ENCODE peak calls at places on chromosomes 6 and 20, in six cellular contexts. R is PC-3, B is endothelial cell of umbilical vein, N is HCT116, P is neural progenitor cell, O is PC-9. F is an unnamed sample. For H3K4me1 and H3K36me3, the result is how much of the 10 kb centered on the place peaks cover.

GRCh38 chr6:127201321-127201720 is 65.3 kb upstream of the RNF146 start:
- DNase-seq in R (peak), B (peak), N (no peak), P (no peak), O (no peak), F (no peak)

GRCh38 chr6:156618600-156619205 is 158.5 kb upstream of the ARID1B start:
- DNase-seq in R (no peak), B (no peak), N (no peak), P (peak), O (no peak), F (peak)

GRCh38 chr6:158003910-158004695 is 22.4 kb downstream of the SYNJ2 start:
- DNase-seq in R (no peak), B (no peak), N (no peak), P (no peak), O (peak), F (no peak)

GRCh38 chr20:3188823-3189413 is 15.6 kb downstream of the DDRGK1 start:
- DNase-seq in R (no peak), B (no peak), N (no peak), P (no peak), O (no peak), F (no peak)

GRCh38 chr20:34037121-34037520 is 43.4 kb downstream of the RALY start:
- DNase-seq in R (no peak), B (no peak), N (no peak), P (no peak), O (no peak), F (no peak)

GRCh38 chr6:46032112-46032998 is 16.7 kb upstream of the CLIC5 start:
- DNase-seq in R (no peak), B (no peak), N (no peak), P (no peak), O (no peak), F (no peak)

GRCh38 chr20:56454754-56455153 is 13.7 kb upstream of the RTF2 start:
- DNase-seq in R (no peak), B (no peak), N (no peak), P (no peak), O (no peak), F (no peak)

GRCh38 chr6:100370265-100370664 is 94.5 kb downstream of the SIM1 start:
- DNase-seq in R (peak), B (no peak), N (no peak), P (no peak), O (no peak), F (no peak)

GRCh38 chr20:10667077-10667401 is 6.8 kb downstream of the JAG1 start:
- DNase-seq in R (no peak), B (peak), N (no peak), P (peak), O (no peak), F (no peak)

GRCh38 chr6:37501632-37502466 is 2.2 kb upstream of the CCDC167 start:
- DNase-seq in R (no peak), B (no peak), N (no peak), P (no peak), O (no peak), F (no peak)

GRCh38 chr6:134195164-134195906 is 122.6 kb downstream of the SGK1 start:
- DNase-seq in R (no peak), B (no peak), N (no peak), P (no peak), O (no peak), F (no peak)

GRCh38 chr6:44762496-44762895 is 375.0 kb downstream of the CDC5L start:
- DNase-seq in R (no peak), B (no peak), N (no peak), P (no peak), O (peak), F (no peak)

GRCh38 chr6:2852514-2852855 is 10.8 kb upstream of the SERPINB1 start:
- DNase-seq in R (no peak), B (no peak), N (no peak), P (no peak), O (no peak), F (no peak)

GRCh38 chr6:2855061-2855519 is 13.4 kb upstream of the SERPINB1 start:
- DNase-seq in R (no peak), B (peak), N (no peak), P (peak), O (no peak), F (no peak)

GRCh38 chr6:2853766-2854393 is 12.2 kb upstream of the SERPINB1 start:
- DNase-seq in R (peak), B (peak), N (peak), P (peak), O (peak), F (no peak)

GRCh38 chr6:2852921-2853322 is 11.3 kb upstream of the SERPINB1 start:
- DNase-seq in R (no peak), B (no peak), N (no peak), P (no peak), O (no peak), F (no peak)

DNA sequence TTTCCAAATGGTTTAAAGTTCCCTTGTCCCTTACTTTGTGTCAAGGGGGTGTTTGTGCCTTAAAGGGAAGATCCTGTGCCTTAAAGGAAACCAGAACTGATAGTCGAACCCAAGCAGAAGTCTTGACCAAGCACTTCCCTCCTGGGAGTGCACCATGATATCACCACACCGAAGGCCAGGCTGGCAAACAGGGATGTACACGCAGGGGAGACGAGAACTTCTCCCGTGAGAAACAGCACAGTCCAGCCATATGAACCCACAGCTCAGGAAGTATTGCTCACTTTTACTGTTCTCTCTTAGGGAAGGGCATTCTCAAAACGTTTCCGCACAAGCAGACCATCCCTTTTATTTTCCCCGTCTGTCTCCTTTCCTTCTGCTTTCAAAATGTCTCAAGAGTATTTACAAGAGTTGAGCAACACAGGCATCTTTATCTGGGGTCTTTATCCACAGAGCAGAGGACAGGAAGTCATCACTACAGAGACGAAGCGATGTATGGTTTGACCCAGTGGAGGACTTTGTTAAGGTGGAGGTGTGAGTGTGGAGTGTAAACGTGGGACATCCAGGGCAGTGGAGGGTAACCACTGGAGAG is 12.8 kb upstream of the SERPINB1 start:
- DNase-seq in R (no peak), B (peak), N (no peak), P (no peak), O (no peak), F (no peak)
- H3K4me1 ChIP-seq in R (under half), B (half or more), N (under half), P (under half), O (under half), F (under half)

GRCh38 chr20:1654994-1655393 is 2.6 kb downstream of the SIRPG start:
- DNase-seq in R (no peak), B (peak), N (no peak), P (no peak), O (no peak), F (no peak)
- H3K27ac ChIP-seq in R (no peak), B (no peak), N (no peak), P (no peak), O (no peak), F (no peak)

GRCh38 chr20:19961298-19961697 is 55.9 kb upstream of the NAA20 start:
- DNase-seq in R (no peak), B (no peak), N (no peak), P (no peak), O (no peak), F (no peak)

GRCh38 chr20:19958923-19959322 is 58.2 kb upstream of the NAA20 start:
- DNase-seq in R (no peak), B (no peak), N (no peak), P (no peak), O (no peak), F (no peak)

GRCh38 chr20:19962958-19963357 is 54.2 kb upstream of the NAA20 start:
- DNase-seq in R (no peak), B (no peak), N (no peak), P (no peak), O (no peak), F (no peak)

GRCh38 chr20:19958243-19958642 is 58.9 kb upstream of the NAA20 start:
- DNase-seq in R (no peak), B (no peak), N (no peak), P (no peak), O (no peak), F (no peak)

GRCh38 chr20:19960745-19961144 is 56.4 kb upstream of the NAA20 start:
- DNase-seq in R (no peak), B (no peak), N (no peak), P (no peak), O (no peak), F (no peak)
- H3K36me3 ChIP-seq in R (under half), B (under half), N (under half), P (under half), O (under half), F (under half)

GRCh38 chr6:20156824-20157223 is 55.4 kb downstream of the MBOAT1 start:
- DNase-seq in R (peak), B (no peak), N (no peak), P (no peak), O (peak), F (no peak)
- H3K4me1 ChIP-seq in R (under half), B (under half), N (under half), P (under half), O (under half), F (under half)

DNA sequence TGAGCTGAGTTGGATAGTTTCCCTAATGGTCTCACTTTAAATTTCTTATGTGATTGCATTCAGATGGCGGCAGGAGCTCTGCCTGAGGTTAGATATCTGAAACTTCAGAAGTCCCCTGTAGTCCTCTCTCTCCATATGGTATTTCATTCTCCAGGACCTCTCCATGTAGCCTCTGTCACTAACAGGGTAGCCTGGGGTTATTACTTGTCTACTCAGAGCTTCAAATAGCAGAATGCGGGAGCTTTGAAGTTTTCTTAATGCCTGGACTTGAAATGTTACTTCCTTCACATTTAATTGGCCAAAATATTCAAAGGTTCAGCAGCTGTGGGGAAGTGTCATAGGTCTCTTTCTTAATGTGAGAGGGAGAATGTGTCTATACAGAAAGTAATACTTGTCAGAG is 1370.4 kb downstream of the GRIK2 start:
- DNase-seq in R (no peak), B (no peak), N (no peak), P (no peak), O (no peak), F (no peak)
- H3K27ac ChIP-seq in R (no peak), B (no peak), N (no peak), P (no peak), O (no peak), F (no peak)

DNA sequence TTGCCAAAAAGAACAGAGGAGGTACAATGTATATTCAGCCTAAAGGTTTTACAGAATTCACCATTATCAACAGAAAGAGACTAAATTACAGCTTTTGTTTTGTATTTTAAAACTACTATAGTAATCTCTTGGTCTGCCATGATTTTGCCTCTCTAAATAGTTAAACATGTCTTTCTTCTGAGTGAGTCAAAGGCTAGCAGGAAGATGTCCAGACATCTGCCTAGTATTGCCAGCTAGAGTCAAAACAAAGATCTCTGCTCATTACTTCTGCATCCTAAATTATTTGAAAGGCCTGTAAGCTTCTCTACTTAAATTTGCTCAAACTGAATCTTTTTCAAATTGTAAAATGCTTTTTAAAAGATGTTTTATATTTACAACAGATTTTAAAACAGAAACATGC is 8.8 kb downstream of the ASF1A start:
- DNase-seq in R (no peak), B (peak), N (no peak), P (no peak), O (no peak), F (no peak)
- H3K36me3 ChIP-seq in R (half or more), B (under half), N (under half), P (under half), O (half or more), F (under half)

GRCh38 chr20:6657904-6658303 is 109.6 kb upstream of the BMP2 start:
- DNase-seq in R (no peak), B (no peak), N (no peak), P (no peak), O (no peak), F (no peak)

GRCh38 chr20:6651016-6651415 is 116.5 kb upstream of the BMP2 start:
- DNase-seq in R (peak), B (no peak), N (no peak), P (no peak), O (no peak), F (no peak)

GRCh38 chr20:6657111-6657510 is 110.4 kb upstream of the BMP2 start:
- DNase-seq in R (no peak), B (no peak), N (no peak), P (no peak), O (no peak), F (no peak)

GRCh38 chr20:6651561-6651960 is 115.9 kb upstream of the BMP2 start:
- DNase-seq in R (no peak), B (no peak), N (no peak), P (no peak), O (no peak), F (no peak)

GRCh38 chr20:6654490-6655247 is 112.8 kb upstream of the BMP2 start:
- DNase-seq in R (peak), B (no peak), N (no peak), P (no peak), O (no peak), F (no peak)
- H3K4me1 ChIP-seq in R (under half), B (under half), N (under half), P (under half), O (under half), F (under half)

F was measured in iPS DF 6.9.